ENCODE peak calls at places on chromosomes 11 and 22, in six cellular contexts. N is body of pancreas, Y is sigmoid colon, V is IMR-90, L is esophagus squamous epithelium, Q is pancreas. R is an unnamed sample.
A peak's percentile ranks its signal among the peaks of the same experiment; 100 is the strongest.

GRCh38 chr11:30422828-30423648 is 100.1 kb downstream of the ARL14EP start:
- DNase-seq in N (peak; percentile 37), Y (no peak), V (no peak), L (no peak), Q (no peak), R (no peak)

GRCh38 chr11:78187366-78188011 is 937 bp downstream of the KCTD21 start:
- DNase-seq in N (no peak), Y (peak; percentile 42), V (no peak), L (no peak), Q (no peak), R (no peak)

GRCh38 chr11:63766501-63767270 is 1.9 kb downstream of the ZFTA start:
- DNase-seq in N (no peak), Y (no peak), V (no peak), L (no peak), Q (no peak), R (no peak)

GRCh38 chr11:15006139-15006759 is 34.1 kb upstream of the CALCA start:
- DNase-seq in N (no peak), Y (no peak), V (peak; percentile 46), L (no peak), Q (no peak), R (peak; percentile 5)

GRCh38 chr22:38758276-38758945 is 2.6 kb upstream of the SUN2 start:
- DNase-seq in N (no peak), Y (no peak), V (no peak), L (no peak), Q (no peak), R (no peak)

GRCh38 chr11:86592659-86593451 is 79.6 kb downstream of the ME3 start:
- DNase-seq in N (peak; percentile 76), Y (peak; percentile 87), V (peak; percentile 87), L (no peak), Q (peak; percentile 68), R (peak; percentile 83)

GRCh38 chr11:112352907-112353306 is 92.2 kb upstream of the PLET1 start:
- DNase-seq in N (no peak), Y (no peak), V (peak; percentile 44), L (no peak), Q (no peak), R (no peak)

GRCh38 chr11:30131535-30131934 is 99.3 kb upstream of the FSHB start:
- DNase-seq in N (no peak), Y (no peak), V (no peak), L (no peak), Q (no peak), R (no peak)

GRCh38 chr22:40412441-40412840 is 42.0 kb downstream of the SGSM3 start:
- DNase-seq in N (no peak), Y (no peak), V (no peak), L (no peak), Q (no peak), R (peak; percentile 69)

GRCh38 chr22:36554101-36554500 is 25.1 kb upstream of the EIF3D start:
- DNase-seq in N (no peak), Y (no peak), V (no peak), L (no peak), Q (no peak), R (no peak)

GRCh38 chr11:132078230-132078629 is 707.8 kb downstream of the NTM start:
- DNase-seq in N (no peak), Y (no peak), V (no peak), L (no peak), Q (no peak), R (no peak)

GRCh38 chr11:100593321-100593720 is 93.8 kb upstream of the ARHGAP42 start:
- DNase-seq in N (no peak), Y (no peak), V (peak; percentile 86), L (no peak), Q (no peak), R (no peak)

GRCh38 chr11:78742430-78742829 is 167.8 kb upstream of the NARS2 start:
- DNase-seq in N (peak; percentile 95), Y (no peak), V (peak; percentile 6), L (no peak), Q (peak; percentile 77), R (no peak)

GRCh38 chr22:44129614-44129976 is 51.1 kb upstream of the PARVG start:
- DNase-seq in N (no peak), Y (peak; percentile 19), V (peak; percentile 56), L (no peak), Q (no peak), R (no peak)

GRCh38 chr11:81112718-81113117 is 1620.9 kb downstream of the FAM181B start:
- DNase-seq in N (no peak), Y (no peak), V (no peak), L (no peak), Q (no peak), R (no peak)

GRCh38 chr11:1351278-1351937 is 38.3 kb upstream of the BRSK2 start:
- DNase-seq in N (no peak), Y (peak; percentile 14), V (no peak), L (no peak), Q (no peak), R (no peak)

GRCh38 chr11:64970731-64971151 is 1.2 kb downstream of the MAJIN start:
- DNase-seq in N (no peak), Y (no peak), V (no peak), L (no peak), Q (no peak), R (no peak)

GRCh38 chr11:113781682-113782081 is 2.1 kb downstream of the CLDN25 start:
- DNase-seq in N (no peak), Y (no peak), V (no peak), L (no peak), Q (no peak), R (no peak)

GRCh38 chr11:115616941-115617340 is 112.7 kb upstream of the CADM1 start:
- DNase-seq in N (peak; percentile 16), Y (no peak), V (peak; percentile 90), L (no peak), Q (no peak), R (no peak)

GRCh38 chr11:77308838-77309237 is 7.4 kb upstream of the GDPD4 start:
- DNase-seq in N (no peak), Y (no peak), V (no peak), L (no peak), Q (no peak), R (no peak)

GRCh38 chr22:37634505-37635002 is 4.9 kb upstream of the SH3BP1 start:
- DNase-seq in N (no peak), Y (no peak), V (no peak), L (no peak), Q (no peak), R (peak; percentile 63)

GRCh38 chr11:20342347-20343279 is 20.9 kb upstream of the HTATIP2 start:
- DNase-seq in N (no peak), Y (no peak), V (no peak), L (no peak), Q (no peak), R (no peak)

GRCh38 chr11:27183672-27184457 is 143.2 kb downstream of the BBOX1 start:
- DNase-seq in N (peak; percentile 74), Y (peak; percentile 74), V (peak; percentile 72), L (no peak), Q (no peak), R (no peak)

GRCh38 chr22:50684986-50685385 is 12.4 kb downstream of the SHANK3 start:
- DNase-seq in N (no peak), Y (no peak), V (peak; percentile 39), L (no peak), Q (peak; percentile 21), R (no peak)

DNA sequence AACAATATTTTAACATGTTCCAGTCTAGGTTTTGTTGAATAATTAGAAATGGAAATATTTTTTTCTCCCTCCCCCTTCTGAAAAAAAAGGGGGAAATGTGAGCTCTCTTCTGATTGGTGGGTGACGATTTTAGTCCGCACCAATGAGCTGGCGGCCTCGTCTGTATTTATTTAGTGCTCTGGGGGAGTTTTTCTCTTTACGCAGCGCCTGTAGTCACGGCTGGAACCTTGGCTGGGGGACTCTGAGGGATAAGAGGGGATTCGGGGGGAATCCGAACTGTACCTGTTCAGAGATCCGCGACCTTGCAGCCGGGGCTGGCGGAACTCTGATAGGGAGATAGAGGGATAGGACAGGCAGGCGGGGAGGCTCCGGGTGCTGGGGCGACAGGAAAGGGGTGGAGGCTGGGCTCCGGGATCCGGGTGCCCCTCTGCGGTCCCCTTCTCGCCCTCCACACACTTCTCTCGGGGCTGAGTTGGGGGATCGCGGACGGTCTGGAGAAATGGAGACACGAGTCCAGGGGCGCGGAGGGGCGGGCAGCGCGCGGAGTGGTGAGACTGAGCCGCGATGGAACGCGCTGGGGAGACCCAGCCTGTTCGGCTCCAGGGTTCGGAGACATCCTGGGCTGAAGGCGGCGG is 99.7 kb upstream of the HSD17B12 start:
- DNase-seq in N (no peak), Y (no peak), V (peak; percentile 24), L (no peak), Q (no peak), R (no peak)
- H3K4me3 ChIP-seq in N (no peak overlapping the region), Y (no peak overlapping the region), V (peak overlapping the region; percentile 21), L (peak overlapping the region; percentile 41), Q (peak overlapping the region; percentile 32), R (peak overlapping the region; percentile 44)

DNA sequence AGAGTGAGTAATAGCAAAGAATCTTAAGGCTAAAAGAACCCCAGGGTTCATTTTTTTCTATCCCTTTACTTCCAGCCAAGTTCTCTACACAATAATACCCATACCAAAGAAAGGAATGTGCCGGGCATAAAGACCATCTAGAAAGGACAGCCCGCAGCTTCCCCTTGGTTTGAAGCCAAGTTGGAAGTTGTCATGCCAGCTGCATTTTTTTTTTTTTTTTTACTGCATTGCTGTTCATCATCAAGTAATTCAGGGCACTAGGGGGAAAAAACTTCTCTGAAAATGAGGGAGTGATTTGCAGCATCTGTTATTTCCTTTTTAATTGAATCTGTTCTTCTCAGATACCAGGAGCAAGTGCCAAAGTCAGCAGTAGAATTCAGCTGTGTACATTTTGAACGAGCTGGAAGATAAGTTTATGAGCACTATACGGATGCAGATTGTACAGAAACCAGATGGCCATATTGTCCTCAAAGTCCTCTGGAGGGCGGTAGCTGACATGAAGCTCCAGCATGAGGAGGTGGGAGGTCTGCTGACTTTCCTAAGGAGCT is 56.4 kb downstream of the UBASH3B start:
- DNase-seq in N (no peak), Y (peak; percentile 46), V (no peak), L (no peak), Q (no peak), R (no peak)
- TF ChIP-seq CTCF in N (no peak), Y (no peak), V (peak; percentile 5), L (no peak), Q (no peak), R (peak; percentile 3)

GRCh38 chr22:45880732-45881523 is 96.0 kb downstream of the WNT7B start:
- DNase-seq in N (no peak), Y (peak; percentile 54), V (no peak), L (no peak), Q (peak; percentile 58), R (no peak)
- H3K27me3 ChIP-seq in N (no peaks in the 10 kb centered on the region), Y (peaks cover 78% of the 10 kb centered on the region), V (peaks cover 72% of the 10 kb centered on the region), L (no peaks in the 10 kb centered on the region), Q (no peaks in the 10 kb centered on the region), R (peaks cover 2% of the 10 kb centered on the region)

GRCh38 chr11:133530501-133530835 is 1.8 kb downstream of the OPCML start:
- DNase-seq in N (no peak), Y (no peak), V (no peak), L (no peak), Q (no peak), R (no peak)
- H3K4me3 ChIP-seq in N (no peak overlapping the region), Y (no peak overlapping the region), V (no peak overlapping the region), L (no peak overlapping the region), Q (no peak overlapping the region), R (no peak overlapping the region)